ENCODE peak calls at places on chromosome 16, in five cellular contexts. C, J, I, V and T are unnamed samples.

GRCh38 chr16:1745181-1745899 is 26.0 kb downstream of the NME3 start:
- DNase-seq in V (no peak), I (peak; percentile 78), J (peak; percentile 22), C (peak; percentile 62), T (peak; percentile 36)

GRCh38 chr16:66902648-66903543 is 15.8 kb downstream of the CDH16 start:
- DNase-seq in C (no peak), J (no peak), V (no peak), I (no peak), T (no peak)

GRCh38 chr16:65698943-65699342 is 577.1 kb upstream of the CDH11 start:
- DNase-seq in I (peak; percentile 28), C (peak; percentile 91), J (peak; percentile 55), V (no peak), T (peak; percentile 61)

GRCh38 chr16:14249291-14250032 is 178.3 kb downstream of the MRTFB start:
- DNase-seq in V (peak; percentile 40), J (peak; percentile 16), C (peak; percentile 58), I (peak; percentile 70), T (peak; percentile 2)

GRCh38 chr16:89193576-89194293 is 6.6 kb downstream of the SLC22A31 start:
- DNase-seq in C (no peak), V (peak; percentile 33), J (no peak), I (no peak), T (no peak)

GRCh38 chr16:65388592-65388991 is 266.7 kb upstream of the CDH11 start:
- DNase-seq in C (peak; percentile 61), I (no peak), J (peak; percentile 14), V (no peak), T (peak; percentile 14)

GRCh38 chr16:19718624-19718965 is 524 bp downstream of the IQCK start:
- DNase-seq in I (no peak), C (no peak), V (no peak), J (no peak), T (no peak)

GRCh38 chr16:87897563-87898505 is 28.5 kb upstream of the SLC7A5 start:
- DNase-seq in C (no peak), J (no peak), I (no peak), V (peak; percentile 40), T (no peak)

GRCh38 chr16:88013091-88013609 is 61.9 kb downstream of the BANP start:
- DNase-seq in J (no peak), I (no peak), C (no peak), V (no peak), T (no peak)

GRCh38 chr16:88792668-88793587 is 7.9 kb upstream of the PIEZO1 start:
- DNase-seq in I (no peak), J (no peak), V (no peak), C (no peak), T (no peak)

GRCh38 chr16:48330847-48331204 is 54.4 kb downstream of the SIAH1 start:
- DNase-seq in J (no peak), C (no peak), I (no peak), V (no peak), T (no peak)

GRCh38 chr16:63145411-63145810 is 1109.2 kb upstream of the CDH8 start:
- DNase-seq in I (no peak), V (no peak), J (no peak), C (no peak), T (no peak)

GRCh38 chr16:67029249-67030096 is 524 bp downstream of the CBFB start:
- DNase-seq in C (peak; percentile 68), V (peak; percentile 48), J (peak; percentile 10), I (peak; percentile 83), T (no peak)

GRCh38 chr16:17101646-17102045 is 369.1 kb downstream of the XYLT1 start:
- DNase-seq in C (no peak), J (no peak), V (peak; percentile 38), I (no peak), T (no peak)

GRCh38 chr16:3074860-3075545 is 9.6 kb downstream of the IL32 start:
- DNase-seq in I (peak; percentile 3), C (no peak), J (no peak), V (no peak), T (no peak)

GRCh38 chr16:918741-919657 is 51.8 kb downstream of the LMF1 start:
- DNase-seq in C (no peak), V (peak; percentile 9), J (no peak), I (no peak), T (no peak)

GRCh38 chr16:12470311-12471229 is 333.1 kb downstream of the CPPED1 start:
- DNase-seq in I (no peak), V (no peak), C (no peak), J (no peak), T (no peak)

GRCh38 chr16:87199379-87199778 is 117.8 kb downstream of the C16orf95 start:
- DNase-seq in J (no peak), I (no peak), V (no peak), C (no peak), T (no peak)

GRCh38 chr16:81447383-81448101 is 2.9 kb downstream of the CMIP start:
- DNase-seq in V (no peak), J (no peak), I (no peak), C (no peak), T (no peak)

GRCh38 chr16:745739-746138 is 4.9 kb upstream of the CIAO3 start:
- DNase-seq in C (no peak), J (no peak), I (no peak), V (peak; percentile 70), T (no peak)

GRCh38 chr16:9438991-9439390 is 347.5 kb downstream of the HAPSTR1 start:
- DNase-seq in V (no peak), I (no peak), C (no peak), J (no peak), T (no peak)